ENCODE peak calls at places on chromosomes 3 and 15, in ten cellular contexts. One of them, this sample, is unnamed. For H3K4me1, the result is how much of the 10 kb centered on the place peaks cover.

GRCh38 chr15:41607033-41607432 is 48.0 kb downstream of the TYRO3 start:
- DNase-seq in SK-N-SH: no peak
- DNase-seq in heart left ventricle: no peak
- DNase-seq in OCI-LY7: no peak
- DNase-seq in astrocyte: peak
- DNase-seq in tibial nerve: no peak
- DNase-seq in PC-3: peak
- DNase-seq in esophagus squamous epithelium: no peak
- DNase-seq in fibroblast of lung: peak
- DNase-seq in colonic mucosa: no peak
- DNase-seq in this sample: peak

GRCh38 chr3:35183915-35184675 is 455.2 kb upstream of the ARPP21 start:
- DNase-seq in SK-N-SH: no peak
- DNase-seq in heart left ventricle: no peak
- DNase-seq in OCI-LY7: no peak
- DNase-seq in astrocyte: peak
- DNase-seq in tibial nerve: no peak
- DNase-seq in PC-3: no peak
- DNase-seq in esophagus squamous epithelium: no peak
- DNase-seq in fibroblast of lung: no peak
- DNase-seq in colonic mucosa: no peak
- DNase-seq in this sample: no peak

GRCh38 chr3:177528306-177529070 is 331.2 kb upstream of the TBL1XR1 start:
- DNase-seq in SK-N-SH: no peak
- DNase-seq in heart left ventricle: no peak
- DNase-seq in OCI-LY7: no peak
- DNase-seq in astrocyte: peak
- DNase-seq in tibial nerve: no peak
- DNase-seq in PC-3: peak
- DNase-seq in esophagus squamous epithelium: no peak
- DNase-seq in fibroblast of lung: no peak
- DNase-seq in colonic mucosa: no peak
- DNase-seq in this sample: peak

GRCh38 chr15:75989875-75990274 is 22.3 kb downstream of the NRG4 start:
- DNase-seq in SK-N-SH: no peak
- DNase-seq in heart left ventricle: no peak
- DNase-seq in OCI-LY7: no peak
- DNase-seq in astrocyte: no peak
- DNase-seq in tibial nerve: no peak
- DNase-seq in PC-3: no peak
- DNase-seq in esophagus squamous epithelium: no peak
- DNase-seq in fibroblast of lung: no peak
- DNase-seq in colonic mucosa: no peak
- DNase-seq in this sample: no peak

GRCh38 chr3:181604267-181604666 is 107.5 kb upstream of the SOX2 start:
- DNase-seq in SK-N-SH: no peak
- DNase-seq in heart left ventricle: no peak
- DNase-seq in OCI-LY7: no peak
- DNase-seq in astrocyte: no peak
- DNase-seq in tibial nerve: no peak
- DNase-seq in PC-3: no peak
- DNase-seq in esophagus squamous epithelium: no peak
- DNase-seq in fibroblast of lung: no peak
- DNase-seq in colonic mucosa: no peak
- DNase-seq in this sample: no peak

GRCh38 chr15:70034596-70034995 is 63.1 kb downstream of the TLE3 start:
- DNase-seq in SK-N-SH: no peak
- DNase-seq in heart left ventricle: no peak
- DNase-seq in OCI-LY7: no peak
- DNase-seq in astrocyte: no peak
- DNase-seq in tibial nerve: no peak
- DNase-seq in PC-3: no peak
- DNase-seq in esophagus squamous epithelium: no peak
- DNase-seq in fibroblast of lung: no peak
- DNase-seq in colonic mucosa: no peak
- DNase-seq in this sample: no peak

GRCh38 chr3:20038679-20039078 is 1.6 kb upstream of the KAT2B start:
- DNase-seq in SK-N-SH: no peak
- DNase-seq in heart left ventricle: no peak
- DNase-seq in OCI-LY7: no peak
- DNase-seq in astrocyte: no peak
- DNase-seq in tibial nerve: no peak
- DNase-seq in PC-3: no peak
- DNase-seq in esophagus squamous epithelium: no peak
- DNase-seq in fibroblast of lung: no peak
- DNase-seq in colonic mucosa: no peak
- DNase-seq in this sample: no peak

GRCh38 chr3:10392244-10392643 is 71.3 kb upstream of the SEC13 start:
- DNase-seq in SK-N-SH: no peak
- DNase-seq in heart left ventricle: no peak
- DNase-seq in OCI-LY7: peak
- DNase-seq in astrocyte: no peak
- DNase-seq in tibial nerve: no peak
- DNase-seq in PC-3: no peak
- DNase-seq in esophagus squamous epithelium: no peak
- DNase-seq in fibroblast of lung: no peak
- DNase-seq in colonic mucosa: no peak
- DNase-seq in this sample: no peak

GRCh38 chr3:33035596-33035995 is 61.4 kb downstream of the GLB1 start:
- DNase-seq in SK-N-SH: no peak
- DNase-seq in heart left ventricle: no peak
- DNase-seq in OCI-LY7: no peak
- DNase-seq in astrocyte: peak
- DNase-seq in tibial nerve: no peak
- DNase-seq in PC-3: peak
- DNase-seq in esophagus squamous epithelium: no peak
- DNase-seq in fibroblast of lung: peak
- DNase-seq in colonic mucosa: no peak
- DNase-seq in this sample: peak

GRCh38 chr3:167882057-167882667 is 146.6 kb downstream of the SERPINI1 start:
- DNase-seq in SK-N-SH: peak
- DNase-seq in heart left ventricle: no peak
- DNase-seq in OCI-LY7: peak
- DNase-seq in astrocyte: peak
- DNase-seq in tibial nerve: no peak
- DNase-seq in PC-3: peak
- DNase-seq in esophagus squamous epithelium: no peak
- DNase-seq in fibroblast of lung: peak
- DNase-seq in colonic mucosa: no peak
- DNase-seq in this sample: peak

GRCh38 chr15:72782993-72783562 is 480 bp downstream of the ADPGK start:
- DNase-seq in SK-N-SH: no peak
- DNase-seq in heart left ventricle: peak
- DNase-seq in OCI-LY7: peak
- DNase-seq in astrocyte: no peak
- DNase-seq in tibial nerve: peak
- DNase-seq in PC-3: peak
- DNase-seq in esophagus squamous epithelium: no peak
- DNase-seq in fibroblast of lung: peak
- DNase-seq in colonic mucosa: peak
- DNase-seq in this sample: peak
- TF ChIP-seq CTCF in SK-N-SH: no peak
- TF ChIP-seq CTCF in heart left ventricle: no peak
- TF ChIP-seq CTCF in OCI-LY7: no peak
- TF ChIP-seq CTCF in astrocyte: no peak
- TF ChIP-seq CTCF in tibial nerve: no peak
- TF ChIP-seq CTCF in PC-3: no peak
- TF ChIP-seq CTCF in esophagus squamous epithelium: no peak
- TF ChIP-seq CTCF in fibroblast of lung: no peak
- TF ChIP-seq CTCF in colonic mucosa: no peak
- TF ChIP-seq CTCF in this sample: no peak

GRCh38 chr3:106332135-106332534 is 463.3 kb upstream of the CBLB start:
- DNase-seq in SK-N-SH: no peak
- DNase-seq in heart left ventricle: no peak
- DNase-seq in OCI-LY7: no peak
- DNase-seq in astrocyte: no peak
- DNase-seq in tibial nerve: no peak
- DNase-seq in PC-3: no peak
- DNase-seq in esophagus squamous epithelium: no peak
- DNase-seq in fibroblast of lung: no peak
- DNase-seq in colonic mucosa: no peak
- DNase-seq in this sample: no peak

GRCh38 chr3:106329505-106329904 is 460.7 kb upstream of the CBLB start:
- DNase-seq in SK-N-SH: no peak
- DNase-seq in heart left ventricle: no peak
- DNase-seq in OCI-LY7: no peak
- DNase-seq in astrocyte: no peak
- DNase-seq in tibial nerve: no peak
- DNase-seq in PC-3: no peak
- DNase-seq in esophagus squamous epithelium: no peak
- DNase-seq in fibroblast of lung: peak
- DNase-seq in colonic mucosa: no peak
- DNase-seq in this sample: no peak

GRCh38 chr3:106326941-106327765 is 458.3 kb upstream of the CBLB start:
- DNase-seq in SK-N-SH: no peak
- DNase-seq in heart left ventricle: no peak
- DNase-seq in OCI-LY7: no peak
- DNase-seq in astrocyte: peak
- DNase-seq in tibial nerve: no peak
- DNase-seq in PC-3: peak
- DNase-seq in esophagus squamous epithelium: no peak
- DNase-seq in fibroblast of lung: peak
- DNase-seq in colonic mucosa: no peak
- DNase-seq in this sample: no peak

GRCh38 chr3:106331636-106332035 is 462.8 kb upstream of the CBLB start:
- DNase-seq in SK-N-SH: no peak
- DNase-seq in heart left ventricle: no peak
- DNase-seq in OCI-LY7: no peak
- DNase-seq in astrocyte: no peak
- DNase-seq in tibial nerve: no peak
- DNase-seq in PC-3: no peak
- DNase-seq in esophagus squamous epithelium: no peak
- DNase-seq in fibroblast of lung: no peak
- DNase-seq in colonic mucosa: no peak
- DNase-seq in this sample: no peak

DNA sequence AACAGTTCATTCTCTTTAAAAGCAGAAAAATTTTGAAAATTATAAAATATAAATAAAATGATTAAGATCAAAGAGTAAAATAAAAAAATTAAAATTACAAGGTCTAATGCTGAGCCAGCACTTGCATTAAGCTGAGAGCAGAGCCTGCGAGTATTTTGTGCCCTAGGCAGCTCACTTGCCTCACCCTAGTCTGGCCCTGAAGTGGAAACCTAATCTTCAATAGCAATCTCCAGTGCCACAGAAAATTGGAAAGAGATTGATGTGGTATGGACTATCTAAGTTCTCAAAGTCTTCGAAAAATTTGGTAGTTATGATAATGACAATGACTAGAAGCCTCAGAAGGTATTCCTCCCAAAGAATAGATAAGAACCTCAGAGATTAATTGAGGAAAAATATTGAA is 459.4 kb upstream of the CBLB start:
- DNase-seq in SK-N-SH: no peak
- DNase-seq in heart left ventricle: no peak
- DNase-seq in OCI-LY7: no peak
- DNase-seq in astrocyte: no peak
- DNase-seq in tibial nerve: no peak
- DNase-seq in PC-3: no peak
- DNase-seq in esophagus squamous epithelium: no peak
- DNase-seq in fibroblast of lung: no peak
- DNase-seq in colonic mucosa: no peak
- DNase-seq in this sample: no peak
- H3K4me3 ChIP-seq in SK-N-SH: no peak
- H3K4me3 ChIP-seq in heart left ventricle: no peak
- H3K4me3 ChIP-seq in OCI-LY7: no peak
- H3K4me3 ChIP-seq in astrocyte: no peak
- H3K4me3 ChIP-seq in tibial nerve: no peak
- H3K4me3 ChIP-seq in PC-3: no peak
- H3K4me3 ChIP-seq in esophagus squamous epithelium: no peak
- H3K4me3 ChIP-seq in fibroblast of lung: no peak
- H3K4me3 ChIP-seq in colonic mucosa: no peak
- H3K4me3 ChIP-seq in this sample: no peak

DNA sequence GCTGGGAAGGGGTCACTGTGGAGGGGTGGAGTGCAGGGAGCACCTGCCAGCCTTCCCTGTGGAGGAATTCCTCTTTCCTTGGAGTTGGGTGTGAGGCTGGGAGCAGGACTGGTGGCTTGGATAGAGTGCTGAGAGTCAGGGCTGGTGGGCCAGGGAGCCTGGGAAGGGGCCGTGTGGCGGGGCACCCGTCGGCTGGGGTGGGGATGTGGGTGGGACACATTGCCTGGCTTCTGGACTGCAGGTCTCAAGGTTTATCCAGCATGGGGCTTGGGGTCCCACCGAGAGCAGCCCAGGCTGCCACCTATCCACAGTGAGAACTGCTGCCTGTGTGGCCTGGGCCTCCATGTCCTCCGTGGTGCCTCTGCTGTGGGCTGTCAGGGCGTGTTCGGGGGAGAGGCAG is 4.7 kb downstream of the PLXNA1 start:
- DNase-seq in SK-N-SH: no peak
- DNase-seq in heart left ventricle: no peak
- DNase-seq in OCI-LY7: no peak
- DNase-seq in astrocyte: no peak
- DNase-seq in tibial nerve: no peak
- DNase-seq in PC-3: no peak
- DNase-seq in esophagus squamous epithelium: no peak
- DNase-seq in fibroblast of lung: no peak
- DNase-seq in colonic mucosa: no peak
- DNase-seq in this sample: no peak
- H3K4me1 ChIP-seq in SK-N-SH: under half
- H3K4me1 ChIP-seq in heart left ventricle: half or more
- H3K4me1 ChIP-seq in OCI-LY7: under half
- H3K4me1 ChIP-seq in astrocyte: under half
- H3K4me1 ChIP-seq in tibial nerve: half or more
- H3K4me1 ChIP-seq in PC-3: under half
- H3K4me1 ChIP-seq in esophagus squamous epithelium: under half
- H3K4me1 ChIP-seq in fibroblast of lung: under half
- H3K4me1 ChIP-seq in colonic mucosa: under half
- H3K4me1 ChIP-seq in this sample: under half

DNA sequence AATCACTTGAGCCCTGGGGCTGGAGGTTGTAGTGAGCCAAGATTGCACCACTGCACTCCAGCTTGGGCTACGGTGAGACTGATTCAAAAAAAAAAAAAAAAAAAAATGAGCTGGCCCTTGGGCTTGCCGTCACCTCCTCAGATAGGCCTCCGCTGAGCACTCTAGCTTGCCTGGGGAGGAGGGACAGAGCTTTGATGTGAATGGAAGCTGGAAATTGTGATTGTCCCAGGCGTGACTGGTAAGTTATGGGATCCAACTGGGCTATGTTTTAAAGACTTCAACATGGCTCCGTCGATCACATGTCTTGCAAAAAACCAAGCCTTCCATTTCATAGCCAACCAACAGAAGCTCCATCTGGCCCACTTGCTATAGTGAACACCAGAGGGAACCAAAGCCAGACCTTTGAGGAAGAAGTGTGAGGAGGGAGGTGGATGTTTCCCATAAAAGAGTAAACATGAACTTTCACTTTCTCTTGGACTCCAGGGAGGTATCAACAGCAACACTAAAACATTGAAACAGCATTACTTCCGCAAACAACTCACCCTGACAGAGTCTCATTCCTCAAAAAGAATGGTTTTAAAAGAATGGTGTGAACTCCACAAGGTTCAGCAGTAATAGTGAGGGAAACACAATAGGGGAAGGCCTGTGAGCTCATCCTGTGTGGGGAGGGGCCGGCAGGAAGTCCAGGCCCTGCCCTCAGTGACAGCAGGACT is 59.3 kb upstream of the IL12A start:
- DNase-seq in SK-N-SH: no peak
- DNase-seq in heart left ventricle: peak
- DNase-seq in OCI-LY7: no peak
- DNase-seq in astrocyte: peak
- DNase-seq in tibial nerve: no peak
- DNase-seq in PC-3: peak
- DNase-seq in esophagus squamous epithelium: no peak
- DNase-seq in fibroblast of lung: peak
- DNase-seq in colonic mucosa: peak
- DNase-seq in this sample: peak
- TF ChIP-seq CTCF in SK-N-SH: peak
- TF ChIP-seq CTCF in heart left ventricle: peak
- TF ChIP-seq CTCF in OCI-LY7: no peak
- TF ChIP-seq CTCF in astrocyte: peak
- TF ChIP-seq CTCF in tibial nerve: no peak
- TF ChIP-seq CTCF in PC-3: peak
- TF ChIP-seq CTCF in esophagus squamous epithelium: no peak
- TF ChIP-seq CTCF in fibroblast of lung: peak
- TF ChIP-seq CTCF in colonic mucosa: peak
- TF ChIP-seq CTCF in this sample: peak